ENCODE peak calls at places on chromosomes 5 and 9, in four cellular contexts. One of them, this sample, is unnamed.
A peak's percentile ranks its signal among the peaks of the same experiment; 100 is the strongest.

GRCh38 chr9:37034320-37034937 is 361 bp upstream of the PAX5 start:
- DNase-seq in Peyer's patch: peak; percentile 76
- DNase-seq in gastrocnemius medialis: no peak
- DNase-seq in ovary: no peak
- DNase-seq in this sample: no peak

GRCh38 chr5:69217154-69217731 is 17.4 kb upstream of the CDK7 start:
- DNase-seq in Peyer's patch: peak; percentile 100
- DNase-seq in gastrocnemius medialis: no peak
- DNase-seq in ovary: no peak
- DNase-seq in this sample: peak; percentile 96

GRCh38 chr5:151682751-151683331 is 3.9 kb downstream of the SPARC start:
- DNase-seq in Peyer's patch: no peak
- DNase-seq in gastrocnemius medialis: no peak
- DNase-seq in ovary: peak; percentile 72
- DNase-seq in this sample: no peak

GRCh38 chr5:91910247-91910646 is 527.1 kb upstream of the ARRDC3 start:
- DNase-seq in Peyer's patch: no peak
- DNase-seq in gastrocnemius medialis: no peak
- DNase-seq in ovary: no peak
- DNase-seq in this sample: no peak

GRCh38 chr9:38311382-38312270 is 80.9 kb upstream of the ALDH1B1 start:
- DNase-seq in Peyer's patch: no peak
- DNase-seq in gastrocnemius medialis: no peak
- DNase-seq in ovary: no peak
- DNase-seq in this sample: no peak

GRCh38 chr5:26229848-26230247 is 808.5 kb downstream of the CDH9 start:
- DNase-seq in Peyer's patch: no peak
- DNase-seq in gastrocnemius medialis: no peak
- DNase-seq in ovary: no peak
- DNase-seq in this sample: no peak

GRCh38 chr5:124783285-124783684 is 36.8 kb upstream of the ZNF608 start:
- DNase-seq in Peyer's patch: no peak
- DNase-seq in gastrocnemius medialis: no peak
- DNase-seq in ovary: no peak
- DNase-seq in this sample: no peak

GRCh38 chr5:118984602-118985001 is 3.7 kb downstream of the DTWD2 start:
- DNase-seq in Peyer's patch: no peak
- DNase-seq in gastrocnemius medialis: no peak
- DNase-seq in ovary: no peak
- DNase-seq in this sample: no peak

GRCh38 chr9:12368569-12368968 is 324.6 kb upstream of the TYRP1 start:
- DNase-seq in Peyer's patch: no peak
- DNase-seq in gastrocnemius medialis: no peak
- DNase-seq in ovary: no peak
- DNase-seq in this sample: no peak

GRCh38 chr5:169064093-169064492 is 236.8 kb downstream of the SLIT3 start:
- DNase-seq in Peyer's patch: no peak
- DNase-seq in gastrocnemius medialis: no peak
- DNase-seq in ovary: no peak
- DNase-seq in this sample: no peak

GRCh38 chr5:6728011-6728794 is 15.0 kb downstream of the TENT4A start:
- DNase-seq in Peyer's patch: peak; percentile 56
- DNase-seq in gastrocnemius medialis: no peak
- DNase-seq in ovary: no peak
- DNase-seq in this sample: no peak

GRCh38 chr5:60520451-60521210 is 179.3 kb downstream of the DEPDC1B start:
- DNase-seq in Peyer's patch: no peak
- DNase-seq in gastrocnemius medialis: no peak
- DNase-seq in ovary: no peak
- DNase-seq in this sample: no peak

GRCh38 chr5:118791986-118792734 is 196.2 kb downstream of the DTWD2 start:
- DNase-seq in Peyer's patch: no peak
- DNase-seq in gastrocnemius medialis: no peak
- DNase-seq in ovary: no peak
- DNase-seq in this sample: no peak

GRCh38 chr9:69546265-69546664 is 125.9 kb downstream of the APBA1 start:
- DNase-seq in Peyer's patch: no peak
- DNase-seq in gastrocnemius medialis: no peak
- DNase-seq in ovary: no peak
- DNase-seq in this sample: no peak

GRCh38 chr5:135242496-135243193 is 156.4 kb downstream of the MACROH2A1 start:
- DNase-seq in Peyer's patch: no peak
- DNase-seq in gastrocnemius medialis: peak; percentile 82
- DNase-seq in ovary: no peak
- DNase-seq in this sample: no peak

GRCh38 chr5:113093561-113093960 is 117.0 kb downstream of the DCP2 start:
- DNase-seq in Peyer's patch: no peak
- DNase-seq in gastrocnemius medialis: no peak
- DNase-seq in ovary: no peak
- DNase-seq in this sample: no peak

GRCh38 chr5:1008451-1009358 is at the start of gene NKD2:
- DNase-seq in Peyer's patch: peak; percentile 1
- DNase-seq in gastrocnemius medialis: no peak
- DNase-seq in ovary: peak; percentile 19
- DNase-seq in this sample: no peak

GRCh38 chr9:91065231-91066041 is 263.8 kb downstream of the SYK start:
- DNase-seq in Peyer's patch: no peak
- DNase-seq in gastrocnemius medialis: no peak
- DNase-seq in ovary: no peak
- DNase-seq in this sample: no peak

GRCh38 chr5:158456756-158457155 is 597.8 kb upstream of the CLINT1 start:
- DNase-seq in Peyer's patch: no peak
- DNase-seq in gastrocnemius medialis: no peak
- DNase-seq in ovary: no peak
- DNase-seq in this sample: no peak

DNA sequence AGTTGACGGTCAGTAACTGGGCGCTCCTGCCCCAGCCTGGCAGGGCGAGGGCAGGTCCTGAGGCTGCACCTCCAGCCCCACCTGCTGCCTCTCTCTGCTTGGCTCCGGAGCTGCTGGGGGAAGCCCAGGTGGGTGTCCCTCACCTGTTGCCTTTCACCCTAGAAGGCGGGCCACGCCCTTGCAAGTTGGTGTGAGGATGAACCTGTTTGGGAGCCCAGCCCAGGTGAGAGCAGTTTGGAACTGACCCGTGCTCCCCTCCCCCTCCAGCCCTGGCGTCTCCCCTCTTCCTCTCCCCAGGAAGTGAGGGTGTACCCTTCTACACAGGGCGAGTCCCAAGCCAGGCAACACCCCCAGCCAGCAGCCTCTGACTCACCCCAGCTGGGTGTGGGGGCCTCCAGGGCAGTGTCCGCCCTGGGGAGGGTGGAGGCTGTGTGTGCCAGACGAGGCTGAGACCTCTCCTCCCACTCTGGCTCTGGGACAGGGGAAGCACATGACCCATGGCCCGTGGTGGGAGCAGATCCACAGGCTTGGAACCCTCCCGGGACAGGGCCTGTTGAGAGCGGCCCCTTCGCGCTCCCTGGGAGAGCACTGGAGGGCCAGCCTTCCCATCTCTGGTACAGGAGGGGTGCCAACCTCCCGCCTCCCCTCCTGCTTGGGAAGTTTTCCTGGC is 10.4 kb downstream of the LRRC8A start:
- DNase-seq in Peyer's patch: no peak
- DNase-seq in gastrocnemius medialis: peak; percentile 57
- DNase-seq in ovary: peak; percentile 93
- DNase-seq in this sample: peak; percentile 73
- TF ChIP-seq POLR2A in Peyer's patch: no peak
- TF ChIP-seq POLR2A in gastrocnemius medialis: peak; percentile 27
- TF ChIP-seq POLR2A in ovary: no peak
- TF ChIP-seq POLR2A in this sample: no peak

GRCh38 chr5:67253911-67254310 is 57.3 kb upstream of the CD180 start:
- DNase-seq in Peyer's patch: no peak
- DNase-seq in gastrocnemius medialis: no peak
- DNase-seq in ovary: no peak
- DNase-seq in this sample: no peak
- H3K27me3 ChIP-seq in Peyer's patch: no peaks in the 10 kb centered on the region
- H3K27me3 ChIP-seq in gastrocnemius medialis: no peaks in the 10 kb centered on the region
- H3K27me3 ChIP-seq in ovary: no peaks in the 10 kb centered on the region
- H3K27me3 ChIP-seq in this sample: no peaks in the 10 kb centered on the region

GRCh38 chr9:24479696-24480095 is 66.0 kb downstream of the IZUMO3 start:
- DNase-seq in Peyer's patch: no peak
- DNase-seq in gastrocnemius medialis: no peak
- DNase-seq in ovary: no peak
- DNase-seq in this sample: no peak

GRCh38 chr9:24479266-24479665 is 66.4 kb downstream of the IZUMO3 start:
- DNase-seq in Peyer's patch: no peak
- DNase-seq in gastrocnemius medialis: no peak
- DNase-seq in ovary: no peak
- DNase-seq in this sample: no peak
- H3K4me3 ChIP-seq in Peyer's patch: no peak overlapping the region
- H3K4me3 ChIP-seq in gastrocnemius medialis: no peak overlapping the region
- H3K4me3 ChIP-seq in ovary: no peak overlapping the region
- H3K4me3 ChIP-seq in this sample: no peak overlapping the region

DNA sequence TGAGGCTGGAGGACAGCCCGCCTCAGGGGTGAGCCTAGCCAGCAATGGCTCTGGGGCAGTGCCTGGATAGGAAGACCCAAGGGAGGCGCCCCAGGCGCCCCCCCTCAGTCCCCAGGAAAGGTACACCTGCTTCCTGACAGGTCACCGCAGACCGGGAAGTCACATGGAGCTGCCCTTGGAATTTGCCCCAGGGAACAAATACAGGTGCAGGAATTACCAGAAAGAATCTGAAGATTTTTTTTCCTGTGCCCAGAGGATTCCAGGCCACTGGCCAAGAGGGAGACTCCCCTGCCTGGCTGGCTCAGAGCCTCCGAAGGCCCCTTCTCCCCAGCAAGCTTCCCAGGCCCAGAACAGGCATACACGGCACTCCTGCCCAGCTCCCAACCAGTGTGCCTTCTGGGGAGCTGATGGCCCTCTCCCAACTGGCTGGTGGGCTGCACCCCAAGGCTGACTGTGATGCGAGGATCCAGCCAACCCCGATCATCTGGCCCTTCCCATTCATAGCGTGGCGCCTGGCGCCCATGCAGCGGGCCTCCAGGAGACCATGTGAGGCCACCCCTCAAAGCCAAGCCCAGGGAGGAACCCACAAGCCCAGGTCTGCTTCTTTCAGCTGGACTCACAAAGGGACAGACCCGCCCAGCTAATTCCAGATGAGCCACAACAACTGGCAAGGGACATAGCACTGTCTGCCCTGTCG is 2.3 kb downstream of the TPRN start:
- DNase-seq in Peyer's patch: no peak
- DNase-seq in gastrocnemius medialis: no peak
- DNase-seq in ovary: no peak
- DNase-seq in this sample: no peak
- TF ChIP-seq POLR2A in Peyer's patch: peak; percentile 79
- TF ChIP-seq POLR2A in gastrocnemius medialis: no peak
- TF ChIP-seq POLR2A in ovary: no peak
- TF ChIP-seq POLR2A in this sample: no peak

GRCh38 chr9:138023394-138024124 is 146.0 kb downstream of the CACNA1B start:
- DNase-seq in Peyer's patch: peak; percentile 1
- DNase-seq in gastrocnemius medialis: no peak
- DNase-seq in ovary: no peak
- DNase-seq in this sample: no peak
- H3K27me3 ChIP-seq in Peyer's patch: peaks cover 13% of the 10 kb centered on the region
- H3K27me3 ChIP-seq in gastrocnemius medialis: peaks cover 32% of the 10 kb centered on the region
- H3K27me3 ChIP-seq in ovary: no peaks in the 10 kb centered on the region
- H3K27me3 ChIP-seq in this sample: no peaks in the 10 kb centered on the region

GRCh38 chr9:33162721-33163311 is 4.3 kb downstream of the B4GALT1 start:
- DNase-seq in Peyer's patch: no peak
- DNase-seq in gastrocnemius medialis: peak; percentile 85
- DNase-seq in ovary: no peak
- DNase-seq in this sample: peak; percentile 80

GRCh38 chr9:33165263-33166151 is 1.6 kb downstream of the B4GALT1 start:
- DNase-seq in Peyer's patch: peak; percentile 59
- DNase-seq in gastrocnemius medialis: peak; percentile 64
- DNase-seq in ovary: peak; percentile 42
- DNase-seq in this sample: no peak

GRCh38 chr9:33163433-33164137 is 3.6 kb downstream of the B4GALT1 start:
- DNase-seq in Peyer's patch: no peak
- DNase-seq in gastrocnemius medialis: no peak
- DNase-seq in ovary: peak; percentile 52
- DNase-seq in this sample: no peak

GRCh38 chr9:33166263-33167083 is 663 bp downstream of the B4GALT1 start:
- DNase-seq in Peyer's patch: peak; percentile 36
- DNase-seq in gastrocnemius medialis: no peak
- DNase-seq in ovary: peak; percentile 71
- DNase-seq in this sample: peak; percentile 28

DNA sequence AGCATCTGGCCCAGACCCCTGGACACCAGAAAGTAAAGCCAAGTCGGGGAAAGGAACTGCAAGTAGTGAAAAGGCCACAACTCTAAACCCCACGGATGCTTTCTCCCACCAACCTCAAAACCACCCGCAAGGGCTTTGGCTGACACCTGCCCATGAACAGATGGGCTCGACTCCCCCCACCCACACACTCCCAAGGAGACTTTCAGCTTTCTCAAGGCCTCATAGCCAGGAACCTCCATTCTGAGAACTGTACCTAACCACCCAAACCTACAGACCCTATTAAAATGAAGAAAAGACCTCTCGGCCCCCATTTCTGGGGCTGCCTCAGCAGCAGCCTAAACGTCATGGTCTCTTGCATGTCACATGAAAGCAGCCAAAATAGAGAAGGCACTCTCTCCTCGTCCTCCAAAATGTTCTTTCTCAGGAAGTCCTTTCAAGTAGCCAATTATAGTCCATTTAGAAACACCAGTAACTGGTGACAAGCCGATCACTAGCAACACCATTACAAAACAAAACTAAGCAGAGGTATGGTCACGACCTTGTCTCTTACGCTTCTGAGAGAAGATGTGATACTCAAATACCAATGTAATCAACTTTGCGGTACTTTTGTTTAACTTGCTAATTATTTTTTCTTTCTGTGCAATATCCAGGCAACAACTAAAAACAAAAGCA is 2.9 kb downstream of the B4GALT1 start:
- DNase-seq in Peyer's patch: peak; percentile 60
- DNase-seq in gastrocnemius medialis: no peak
- DNase-seq in ovary: no peak
- DNase-seq in this sample: peak; percentile 37
- H3K4me3 ChIP-seq in Peyer's patch: peak overlapping the region; percentile 93
- H3K4me3 ChIP-seq in gastrocnemius medialis: peak overlapping the region; percentile 87
- H3K4me3 ChIP-seq in ovary: peak overlapping the region; percentile 76
- H3K4me3 ChIP-seq in this sample: peak overlapping the region; percentile 98

GRCh38 chr9:135468866-135469521 is 10.6 kb upstream of the PPP1R26 start:
- DNase-seq in Peyer's patch: no peak
- DNase-seq in gastrocnemius medialis: no peak
- DNase-seq in ovary: no peak
- DNase-seq in this sample: no peak
- TF ChIP-seq POLR2A in Peyer's patch: no peak
- TF ChIP-seq POLR2A in gastrocnemius medialis: no peak
- TF ChIP-seq POLR2A in ovary: no peak
- TF ChIP-seq POLR2A in this sample: no peak

This sample was measured in tibial nerve.